ENCODE peak calls at places on chromosomes 11 and 22, in five cellular contexts. Z is tibial nerve, W is ovary, E is HepG2, A is transverse colon. Y is an unnamed sample.
A peak's percentile ranks its signal among the peaks of the same experiment; 100 is the strongest.

GRCh38 chr11:123241874-123242538 is 47.0 kb upstream of the CLMP start:
- DNase-seq in E (no peak), Z (no peak), A (no peak), W (no peak), Y (no peak)

GRCh38 chr11:26949846-26950245 is 44.1 kb upstream of the FIBIN start:
- DNase-seq in W (no peak), A (no peak), Z (no peak), E (no peak), Y (no peak)

GRCh38 chr11:34840736-34841386 is 75.3 kb downstream of the APIP start:
- DNase-seq in A (peak; percentile 58), E (peak; percentile 57), Z (no peak), W (no peak), Y (no peak)

GRCh38 chr11:419248-420005 is 4.6 kb upstream of the SIGIRR start:
- DNase-seq in A (peak; percentile 7), E (no peak), Z (no peak), W (no peak), Y (no peak)

GRCh38 chr11:118068945-118069612 is 7.8 kb upstream of the TMPRSS4 start:
- DNase-seq in A (no peak), W (no peak), E (no peak), Z (no peak), Y (no peak)

GRCh38 chr22:50456026-50456425 is 18.8 kb downstream of the SBF1 start:
- DNase-seq in A (no peak), E (no peak), W (no peak), Z (no peak), Y (no peak)

GRCh38 chr22:37419916-37420655 is 7.2 kb downstream of the ELFN2 start:
- DNase-seq in E (no peak), A (no peak), Z (no peak), W (no peak), Y (no peak)

GRCh38 chr11:95088946-95089619 is 563 bp upstream of the ENDOD1 start:
- DNase-seq in E (no peak), Z (no peak), A (no peak), W (no peak), Y (no peak)

GRCh38 chr11:85941380-85941973 is 86.3 kb downstream of the CCDC83 start:
- DNase-seq in A (peak; percentile 39), W (peak; percentile 70), Z (peak; percentile 27), E (peak; percentile 56), Y (peak; percentile 77)

GRCh38 chr11:20443596-20443995 is 56.1 kb downstream of the PRMT3 start:
- DNase-seq in Z (no peak), W (no peak), A (no peak), E (peak; percentile 5), Y (no peak)

GRCh38 chr22:44489817-44490216 is 8.2 kb downstream of the RTL6 start:
- DNase-seq in A (no peak), W (no peak), E (no peak), Z (no peak), Y (no peak)

GRCh38 chr11:20048707-20049106 is 111.6 kb downstream of the DBX1 start:
- DNase-seq in W (no peak), E (no peak), Z (no peak), A (no peak), Y (no peak)

GRCh38 chr11:65414776-65415498 is 7.7 kb upstream of the NEAT1 start:
- DNase-seq in A (peak; percentile 8), E (no peak), Z (peak; percentile 12), W (no peak), Y (peak; percentile 62)

GRCh38 chr11:129280027-129280811 is 88.1 kb upstream of the ARHGAP32 start:
- DNase-seq in E (peak; percentile 58), W (no peak), Z (no peak), A (peak; percentile 8), Y (no peak)

GRCh38 chr11:57598831-57599155 is 1.3 kb downstream of the SERPING1 start:
- DNase-seq in W (peak; percentile 25), E (no peak), A (no peak), Z (no peak), Y (no peak)

GRCh38 chr11:131888230-131888826 is 517.9 kb downstream of the NTM start:
- DNase-seq in E (no peak), Z (no peak), A (no peak), W (no peak), Y (no peak)

GRCh38 chr11:131886201-131886600 is 515.8 kb downstream of the NTM start:
- DNase-seq in Z (no peak), A (no peak), W (no peak), E (no peak), Y (no peak)

GRCh38 chr11:131889760-131890620 is 519.6 kb downstream of the NTM start:
- DNase-seq in E (no peak), Z (no peak), A (no peak), W (no peak), Y (no peak)

GRCh38 chr11:131885371-131885770 is 515.0 kb downstream of the NTM start:
- DNase-seq in Z (no peak), W (no peak), A (no peak), E (no peak), Y (no peak)

GRCh38 chr11:131889146-131889577 is 518.7 kb downstream of the NTM start:
- DNase-seq in Z (no peak), W (no peak), A (no peak), E (no peak), Y (no peak)
- TF ChIP-seq EP300 in Z (no peak), W (no peak), A (no peak), E (no peak), Y (no peak)

GRCh38 chr22:47008208-47008885 is 245.9 kb downstream of the TBC1D22A start:
- DNase-seq in E (no peak), W (no peak), A (no peak), Z (no peak), Y (peak; percentile 22)
- H3K4me1 ChIP-seq in E (no peaks in the 10 kb centered on the region), W (no peaks in the 10 kb centered on the region), A (peaks cover 5% of the 10 kb centered on the region), Z (no peaks in the 10 kb centered on the region), Y (no peaks in the 10 kb centered on the region)

DNA sequence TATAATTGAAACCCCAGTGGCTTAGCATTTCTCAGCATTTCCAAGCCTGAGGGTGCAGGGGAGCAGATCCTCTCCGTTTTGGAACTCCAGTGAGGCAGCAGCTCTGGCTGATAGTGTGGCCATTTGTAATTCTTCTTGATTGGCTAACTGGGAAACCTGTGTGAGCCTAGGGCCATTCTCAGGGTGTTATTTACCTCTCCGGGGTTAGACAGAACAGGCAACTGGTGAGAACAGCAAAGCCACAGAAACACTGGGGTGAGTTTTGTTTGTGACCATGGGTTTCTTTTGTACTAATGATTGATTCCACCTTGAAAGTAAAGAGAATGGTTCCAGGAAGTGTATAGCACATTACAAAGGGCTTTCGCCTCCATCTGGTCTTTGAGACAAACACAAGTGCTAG is 2.4 kb upstream of the OR4X2 start:
- DNase-seq in A (no peak), E (no peak), W (no peak), Z (no peak), Y (no peak)
- TF ChIP-seq EP300 in A (no peak), E (no peak), W (no peak), Z (no peak), Y (no peak)

DNA sequence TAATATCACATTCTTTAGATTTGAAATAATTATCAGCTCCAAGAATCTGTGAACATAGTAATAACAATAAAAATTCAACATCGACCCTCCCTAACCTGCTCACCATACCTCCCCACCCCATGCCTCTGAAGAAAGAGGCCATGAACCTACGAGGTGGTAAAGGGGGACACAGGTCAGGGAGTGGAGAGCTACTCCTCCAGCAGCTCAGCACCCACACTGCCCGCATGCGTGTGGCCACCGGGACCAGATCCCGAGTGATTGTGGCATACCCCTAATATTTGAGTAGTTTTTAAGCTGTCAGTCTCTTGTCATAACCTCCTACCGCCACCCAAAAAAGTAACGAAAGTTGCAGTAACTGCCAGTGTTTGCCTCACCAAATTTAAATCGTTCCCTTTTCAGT is 16.8 kb upstream of the ADSL start:
- DNase-seq in A (no peak), E (no peak), W (no peak), Z (no peak), Y (no peak)
- H3K4me1 ChIP-seq in A (no peaks in the 10 kb centered on the region), E (no peaks in the 10 kb centered on the region), W (peaks cover 2% of the 10 kb centered on the region), Z (peaks cover 7% of the 10 kb centered on the region), Y (peaks cover 19% of the 10 kb centered on the region)

DNA sequence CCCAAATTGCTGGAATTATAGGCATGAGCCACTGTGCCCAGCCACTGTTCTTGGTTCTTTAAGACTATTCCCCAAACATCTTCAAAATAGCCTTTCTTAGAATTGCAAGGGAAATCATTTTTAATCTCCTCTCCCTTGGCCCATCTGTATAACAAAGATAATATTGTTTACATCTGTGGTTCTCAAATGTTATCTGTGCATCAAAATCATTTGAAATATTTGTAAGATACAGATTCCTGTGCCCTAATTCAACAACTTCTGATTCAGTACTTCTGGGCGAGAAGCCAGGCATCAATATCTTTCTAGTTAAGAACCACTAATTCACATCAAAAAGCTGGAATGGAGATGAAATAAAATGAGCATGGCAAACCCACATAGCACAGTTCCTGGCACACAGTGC is 83.0 kb downstream of the TMPRSS5 start:
- DNase-seq in Z (no peak), E (no peak), W (no peak), A (no peak), Y (no peak)
- TF ChIP-seq EP300 in Z (no peak), E (no peak), W (no peak), A (no peak), Y (no peak)

Y was measured in sigmoid colon.